ENCODE peak calls at places on chromosomes 7 and 10, in eight cellular contexts. F is psoas muscle; Z is fibroblast of lung; I is left lung; N is esophagus squamous epithelium; G is CD8-positive, alpha-beta T cell; L is sigmoid colon; J is heart right ventricle. R is an unnamed sample.

GRCh38 chr10:126803394-126803793 is 101.8 kb upstream of the DOCK1 start:
- DNase-seq in Z (no peak), I (no peak), L (no peak), J (no peak), G (no peak), N (no peak), F (no peak), R (no peak)

GRCh38 chr7:85185355-85186082 is 1.3 kb downstream of the SEMA3D start:
- DNase-seq in L (peak; percentile 72), Z (peak; percentile 75), G (no peak), N (no peak), F (peak; percentile 42), J (peak; percentile 55), I (peak; percentile 65), R (peak; percentile 38)

GRCh38 chr7:101934618-101935017 is 117.2 kb downstream of the CUX1 start:
- DNase-seq in G (no peak), L (peak; percentile 63), Z (no peak), I (no peak), N (no peak), F (no peak), J (no peak), R (no peak)

GRCh38 chr7:138889566-138889965 is 91.6 kb upstream of the ATP6V0A4 start:
- DNase-seq in N (no peak), Z (peak; percentile 50), L (no peak), G (no peak), J (no peak), F (no peak), I (no peak), R (no peak)

GRCh38 chr10:125424191-125424847 is 258.6 kb downstream of the TEX36 start:
- DNase-seq in I (no peak), Z (no peak), G (no peak), J (no peak), L (no peak), F (no peak), N (no peak), R (no peak)

GRCh38 chr7:17523813-17524741 is 225.6 kb downstream of the AHR start:
- DNase-seq in G (no peak), J (no peak), Z (peak; percentile 70), L (no peak), N (no peak), F (no peak), I (no peak), R (no peak)

GRCh38 chr10:12041766-12042408 is 722 bp downstream of the UPF2 start:
- DNase-seq in I (no peak), F (no peak), Z (peak; percentile 19), G (no peak), L (no peak), J (no peak), N (no peak), R (peak; percentile 5)

GRCh38 chr10:16975188-16975587 is 154.4 kb downstream of the CUBN start:
- DNase-seq in L (no peak), F (no peak), N (no peak), I (no peak), J (no peak), G (no peak), Z (no peak), R (no peak)

GRCh38 chr10:44723654-44724053 is 187.5 kb upstream of the TMEM72 start:
- DNase-seq in J (no peak), L (peak; percentile 76), F (peak; percentile 53), G (no peak), N (no peak), I (no peak), Z (peak; percentile 28), R (no peak)

GRCh38 chr10:100969175-100970075 is at the start of gene SEMA4G:
- DNase-seq in G (peak; percentile 34), J (peak; percentile 62), L (peak; percentile 78), N (no peak), F (peak; percentile 69), Z (peak; percentile 24), I (peak; percentile 83), R (peak; percentile 52)

GRCh38 chr10:101336382-101336781 is 17.6 kb upstream of the BTRC start:
- DNase-seq in F (no peak), J (no peak), I (no peak), N (no peak), G (no peak), Z (no peak), L (no peak), R (no peak)

GRCh38 chr10:49242604-49243003 is 54.4 kb upstream of the TMEM273 start:
- DNase-seq in F (no peak), N (no peak), L (no peak), Z (no peak), J (peak; percentile 68), G (no peak), I (no peak), R (no peak)

GRCh38 chr10:52729259-52730104 is 43.1 kb downstream of the MBL2 start:
- DNase-seq in L (no peak), I (no peak), F (no peak), G (no peak), N (no peak), J (no peak), Z (peak; percentile 68), R (no peak)

GRCh38 chr10:27372095-27372494 is 131.5 kb upstream of the ACBD5 start:
- DNase-seq in Z (no peak), F (no peak), I (no peak), G (no peak), L (no peak), J (no peak), N (no peak), R (no peak)

GRCh38 chr10:17128261-17128660 is 1.4 kb downstream of the CUBN start:
- DNase-seq in N (no peak), G (no peak), J (no peak), Z (no peak), F (no peak), I (no peak), L (no peak), R (no peak)

GRCh38 chr7:27345164-27345887 is 102.7 kb downstream of the EVX1 start:
- DNase-seq in J (no peak), N (no peak), L (no peak), F (no peak), I (no peak), Z (no peak), G (no peak), R (no peak)

GRCh38 chr10:93456480-93456879 is 25.7 kb downstream of the MYOF start:
- DNase-seq in G (no peak), I (no peak), N (no peak), Z (no peak), F (no peak), L (peak; percentile 50), J (no peak), R (no peak)

GRCh38 chr7:26618458-26618857 is 245.9 kb downstream of the SKAP2 start:
- DNase-seq in I (no peak), N (no peak), J (no peak), Z (no peak), F (no peak), L (no peak), G (no peak), R (no peak)

GRCh38 chr7:23469150-23469960 is 936 bp downstream of the IGF2BP3 start:
- DNase-seq in N (no peak), Z (no peak), F (no peak), G (peak; percentile 45), L (no peak), J (no peak), I (peak; percentile 77), R (no peak)

GRCh38 chr7:23469961-23470250 is 385 bp downstream of the IGF2BP3 start:
- DNase-seq in J (no peak), G (no peak), F (no peak), I (no peak), Z (no peak), N (no peak), L (no peak), R (no peak)

GRCh38 chr7:23468721-23469149 is 1.6 kb downstream of the IGF2BP3 start:
- DNase-seq in F (no peak), Z (no peak), I (no peak), N (no peak), G (no peak), L (no peak), J (no peak), R (no peak)

GRCh38 chr7:23467281-23467680 is 3.0 kb downstream of the IGF2BP3 start:
- DNase-seq in J (no peak), F (no peak), N (no peak), Z (no peak), L (no peak), G (no peak), I (no peak), R (no peak)

GRCh38 chr7:23467731-23468720 is 2.3 kb downstream of the IGF2BP3 start:
- DNase-seq in Z (peak; percentile 77), F (no peak), N (no peak), I (no peak), L (no peak), G (no peak), J (no peak), R (no peak)
- H3K4me3 ChIP-seq in Z (peak overlapping the region; percentile 79), F (peak overlapping the region; percentile 58), N (peak overlapping the region; percentile 60), I (no peak overlapping the region), L (no peak overlapping the region), G (peak overlapping the region; percentile 21), J (peak overlapping the region; percentile 8), R (no peak overlapping the region)

DNA sequence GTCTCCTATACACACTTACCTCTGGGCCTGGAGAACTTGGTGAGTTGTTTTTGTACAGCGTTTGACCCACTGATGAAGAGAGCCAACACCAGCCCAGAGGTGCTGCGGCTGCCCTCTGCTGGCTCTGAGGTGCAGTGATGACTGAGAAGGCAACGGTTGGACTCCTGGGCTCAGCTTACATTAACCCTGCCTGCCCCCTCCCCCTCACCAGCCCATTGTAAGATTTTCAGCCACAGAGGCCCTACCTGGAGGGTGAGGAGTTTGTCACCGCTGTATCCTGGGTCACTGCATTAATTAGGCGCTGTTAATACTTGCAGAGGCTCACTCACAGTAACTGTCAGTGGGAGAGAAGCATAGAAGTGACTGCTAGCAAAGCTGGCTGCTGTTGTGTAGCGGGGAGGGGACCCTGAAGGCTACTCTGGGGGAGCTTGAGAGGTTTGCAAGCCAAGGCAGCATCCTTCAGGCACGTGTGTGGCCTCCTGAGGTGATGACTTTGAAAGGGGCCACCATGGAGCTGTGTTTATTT is 18.9 kb upstream of the ANKRD2 start:
- DNase-seq in Z (peak; percentile 81), J (peak; percentile 65), I (peak; percentile 88), G (peak; percentile 32), N (no peak), F (peak; percentile 88), L (peak; percentile 82), R (peak; percentile 81)
- TF ChIP-seq CTCF in Z (peak; percentile 97), J (peak; percentile 92), I (peak; percentile 71), G (peak; percentile 52), N (peak; percentile 38), F (peak; percentile 80), L (peak; percentile 75), R (peak; percentile 85)

GRCh38 chr10:91925022-91925320 is 1.4 kb downstream of the BTAF1 start:
- DNase-seq in N (no peak), Z (no peak), J (no peak), G (no peak), L (no peak), I (no peak), F (no peak), R (no peak)
- H3K27ac ChIP-seq in N (no peak overlapping the region), Z (peak overlapping the region; percentile 93), J (no peak overlapping the region), G (no peak overlapping the region), L (peak overlapping the region; percentile 97), I (no peak overlapping the region), F (peak overlapping the region; percentile 95), R (no peak overlapping the region)

DNA sequence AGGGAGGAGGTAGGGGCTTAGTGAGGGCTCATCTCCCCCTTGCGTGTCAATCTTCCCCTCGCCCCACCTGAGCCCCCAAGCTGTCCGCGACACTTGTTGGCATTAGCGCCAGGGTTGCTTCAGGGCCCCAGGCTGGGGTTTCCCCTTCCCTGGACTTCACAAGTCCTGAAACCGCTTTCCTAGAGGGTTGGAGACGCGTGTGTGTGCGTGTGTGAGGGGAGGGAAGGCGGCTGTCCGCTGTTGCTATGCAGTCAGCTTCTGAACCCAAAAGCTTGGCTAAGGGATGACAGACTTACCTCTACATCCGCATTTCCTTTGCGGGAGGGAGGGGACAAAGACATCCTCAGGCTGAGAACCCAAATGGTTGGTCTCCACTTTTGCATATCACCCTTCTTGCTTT is 803 bp downstream of the GOLGA7B start:
- DNase-seq in G (peak; percentile 41), J (no peak), I (no peak), Z (no peak), N (no peak), L (no peak), F (no peak), R (no peak)
- H3K4me3 ChIP-seq in G (peak overlapping the region; percentile 87), J (peak overlapping the region; percentile 1), I (peak overlapping the region; percentile 7), Z (no peak overlapping the region), N (peak overlapping the region; percentile 76), L (no peak overlapping the region), F (peak overlapping the region; percentile 69), R (peak overlapping the region; percentile 47)